ENCODE peak calls at places on chromosomes 6 and 20, in ten cellular contexts. F, V, P, E, K, Q, B, D, H and N are unnamed samples. For H3K9me3, the result is how much of the 10 kb centered on the place peaks cover.

GRCh38 chr20:6819599-6819998 is 52.1 kb downstream of the BMP2 start:
- DNase-seq in F (no peak), Q (no peak), P (peak), H (no peak), K (no peak), D (no peak), V (no peak), B (no peak), E (peak), N (no peak)

GRCh38 chr6:31513456-31514165 is 15.2 kb upstream of the MCCD1 start:
- DNase-seq in E (no peak), B (no peak), V (no peak), P (no peak), H (peak), F (no peak), D (no peak), K (no peak), Q (no peak), N (no peak)

GRCh38 chr6:157867981-157868380 is 44.9 kb downstream of the SNX9 start:
- DNase-seq in F (no peak), H (no peak), B (no peak), P (no peak), Q (no peak), V (no peak), K (no peak), D (no peak), E (no peak), N (no peak)

GRCh38 chr6:29757701-29758293 is 34.6 kb downstream of the HLA-F start:
- DNase-seq in K (no peak), Q (no peak), D (no peak), B (no peak), V (no peak), F (no peak), P (no peak), E (no peak), H (no peak), N (no peak)

GRCh38 chr6:93017213-93017612 is 402.1 kb downstream of the EPHA7 start:
- DNase-seq in F (no peak), E (peak), B (no peak), P (no peak), Q (no peak), D (no peak), V (no peak), K (no peak), H (no peak), N (no peak)

GRCh38 chr20:61812771-61813485 is 252.8 kb downstream of the TAF4 start:
- DNase-seq in E (no peak), H (no peak), P (no peak), F (no peak), K (no peak), D (no peak), V (peak), Q (no peak), B (no peak), N (no peak)

GRCh38 chr6:109916759-109917158 is 61.4 kb upstream of the GPR6 start:
- DNase-seq in Q (no peak), K (no peak), D (no peak), B (no peak), P (no peak), E (no peak), V (no peak), F (no peak), H (no peak), N (no peak)

GRCh38 chr20:46132705-46133120 is 14.6 kb downstream of the CD40 start:
- DNase-seq in K (peak), F (peak), Q (peak), V (peak), D (peak), E (peak), P (peak), H (peak), B (no peak), N (peak)

GRCh38 chr6:36701401-36701991 is 3.9 kb downstream of the RAB44 start:
- DNase-seq in H (no peak), F (no peak), D (no peak), Q (no peak), K (no peak), V (no peak), E (no peak), P (peak), B (no peak), N (no peak)

GRCh38 chr6:123967900-123968299 is 164.2 kb downstream of the NKAIN2 start:
- DNase-seq in B (no peak), F (no peak), K (no peak), Q (no peak), E (no peak), H (no peak), P (peak), D (no peak), V (no peak), N (no peak)

GRCh38 chr20:55014766-55015165 is 539.4 kb downstream of the DOK5 start:
- DNase-seq in D (no peak), K (no peak), F (no peak), B (no peak), V (no peak), H (no peak), P (no peak), Q (no peak), E (no peak), N (no peak)

GRCh38 chr20:10219452-10219791 is 792 bp downstream of the SNAP25 start:
- DNase-seq in H (peak), P (peak), Q (peak), B (no peak), D (no peak), K (peak), V (peak), F (peak), E (peak), N (peak)

GRCh38 chr20:31595654-31596411 is 9.3 kb upstream of the ID1 start:
- DNase-seq in K (peak), V (peak), H (no peak), B (no peak), E (peak), P (peak), D (peak), Q (no peak), F (peak), N (no peak)

GRCh38 chr6:42120895-42121865 is 21.2 kb downstream of the C6orf132 start:
- DNase-seq in E (no peak), P (no peak), D (no peak), K (no peak), V (peak), F (no peak), B (no peak), Q (peak), H (no peak), N (no peak)

GRCh38 chr6:144878577-144878976 is 593.4 kb downstream of the UTRN start:
- DNase-seq in V (no peak), P (no peak), H (no peak), Q (no peak), D (no peak), E (no peak), B (no peak), F (no peak), K (no peak), N (no peak)

GRCh38 chr20:3380228-3381070 is 27.0 kb downstream of the DNAAF9 start:
- DNase-seq in Q (no peak), D (no peak), V (no peak), B (no peak), E (no peak), K (no peak), F (no peak), P (no peak), H (no peak), N (no peak)

GRCh38 chr20:31869942-31870702 is at the start of the genes DUSP15 and TTLL9:
- DNase-seq in K (peak), P (peak), F (peak), V (peak), H (no peak), Q (no peak), D (no peak), E (peak), B (no peak), N (no peak)

GRCh38 chr6:112618796-112619195 is 271.7 kb downstream of the RFPL4B start:
- DNase-seq in P (no peak), K (no peak), H (no peak), V (no peak), F (no peak), D (no peak), B (no peak), E (peak), Q (no peak), N (no peak)

GRCh38 chr6:13097454-13097853 is 230.9 kb downstream of the TBC1D7 start:
- DNase-seq in H (no peak), D (no peak), V (no peak), B (no peak), F (peak), Q (no peak), P (no peak), E (no peak), K (no peak), N (no peak)

GRCh38 chr6:64428186-64428585 is 792.6 kb downstream of the PHF3 start:
- DNase-seq in H (no peak), P (no peak), Q (no peak), D (no peak), V (no peak), B (no peak), K (no peak), E (no peak), F (no peak), N (no peak)

GRCh38 chr20:32457476-32457986 is 99.4 kb downstream of the ASXL1 start:
- DNase-seq in Q (no peak), P (peak), V (peak), E (peak), B (no peak), K (no peak), H (no peak), F (peak), D (no peak), N (no peak)

GRCh38 chr6:169212436-169212835 is 41.2 kb downstream of the THBS2 start:
- DNase-seq in P (no peak), K (no peak), H (no peak), F (no peak), V (no peak), E (no peak), Q (no peak), D (no peak), B (no peak), N (no peak)

GRCh38 chr6:4727671-4728435 is 48.4 kb upstream of the CDYL start:
- DNase-seq in F (no peak), D (no peak), V (no peak), P (no peak), H (no peak), Q (no peak), K (no peak), E (peak), B (no peak), N (no peak)

GRCh38 chr6:20933057-20933792 is 399.0 kb downstream of the CDKAL1 start:
- DNase-seq in K (no peak), B (no peak), F (no peak), H (no peak), P (no peak), E (no peak), V (no peak), D (no peak), Q (no peak), N (no peak)

GRCh38 chr6:135784493-135784892 is 67.0 kb upstream of the PDE7B start:
- DNase-seq in H (no peak), Q (no peak), V (no peak), K (no peak), F (no peak), D (no peak), E (no peak), B (no peak), P (no peak), N (no peak)

GRCh38 chr20:64254571-64255360 is 782 bp upstream of the PCMTD2 start:
- DNase-seq in D (peak), F (no peak), Q (peak), B (no peak), E (no peak), P (no peak), H (no peak), K (no peak), V (no peak), N (no peak)

GRCh38 chr6:144320746-144321145 is 35.6 kb downstream of the UTRN start:
- DNase-seq in B (no peak), D (no peak), P (no peak), H (no peak), Q (no peak), V (no peak), E (no peak), K (no peak), F (no peak), N (no peak)

GRCh38 chr20:5400164-5400762 is 83.5 kb upstream of the PROKR2 start:
- DNase-seq in F (peak), V (no peak), K (no peak), E (peak), H (no peak), Q (no peak), D (no peak), B (no peak), P (no peak), N (no peak)

GRCh38 chr20:53162251-53162835 is 190.2 kb downstream of the TSHZ2 start:
- DNase-seq in Q (peak), F (peak), E (peak), D (peak), B (no peak), V (no peak), K (peak), P (peak), H (no peak), N (no peak)

GRCh38 chr6:2868637-2869379 is 27.1 kb upstream of the SERPINB1 start:
- DNase-seq in P (no peak), B (no peak), E (no peak), F (no peak), K (no peak), V (no peak), D (no peak), Q (no peak), H (no peak), N (no peak)

GRCh38 chr6:56547687-56548086 is 95.0 kb downstream of the DST start:
- DNase-seq in B (no peak), K (no peak), V (no peak), E (no peak), H (no peak), P (no peak), D (no peak), Q (no peak), F (no peak), N (no peak)
- H3K27ac ChIP-seq in B (no peak), K (peak), V (no peak), E (no peak), H (no peak), P (no peak), D (peak), Q (no peak), F (no peak), N (no peak)

DNA sequence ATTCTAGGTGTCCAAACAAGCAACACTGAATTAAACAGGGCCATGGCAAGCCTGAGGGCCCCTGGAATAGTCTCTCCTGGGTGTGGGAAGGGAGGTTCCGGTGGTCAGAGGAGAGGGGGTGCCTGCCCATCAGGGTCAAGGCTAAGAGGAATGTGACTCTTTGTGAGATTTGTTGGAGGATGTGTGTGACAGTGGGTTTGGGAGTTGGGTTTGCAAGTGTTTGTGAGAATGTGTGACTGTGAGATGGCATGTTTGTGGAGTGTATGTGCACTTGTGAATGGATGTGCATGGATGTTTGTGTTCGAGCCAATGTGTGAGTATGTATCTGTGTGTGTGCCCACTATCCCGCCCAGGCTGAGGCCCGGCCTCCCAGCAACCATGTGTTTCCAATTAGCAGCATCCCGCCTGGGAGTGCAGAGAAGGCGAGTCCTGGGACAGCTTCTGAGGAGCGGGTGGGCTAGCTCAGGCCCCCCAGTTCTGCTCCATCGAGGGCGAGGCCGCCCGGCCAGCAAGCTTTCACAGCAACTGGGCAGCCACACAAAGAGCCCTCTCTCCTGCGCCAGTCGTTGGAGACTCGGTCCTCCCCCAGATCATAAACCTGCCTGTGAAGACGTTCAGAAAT is 12.6 kb downstream of the FOXC1 start:
- DNase-seq in H (no peak), D (no peak), F (no peak), E (no peak), P (no peak), B (no peak), V (no peak), Q (no peak), K (peak), N (no peak)
- H3K9me3 ChIP-seq in H (under half), D (under half), F (under half), E (under half), P (under half), B (under half), V (under half), Q (under half), K (under half), N (under half)

DNA sequence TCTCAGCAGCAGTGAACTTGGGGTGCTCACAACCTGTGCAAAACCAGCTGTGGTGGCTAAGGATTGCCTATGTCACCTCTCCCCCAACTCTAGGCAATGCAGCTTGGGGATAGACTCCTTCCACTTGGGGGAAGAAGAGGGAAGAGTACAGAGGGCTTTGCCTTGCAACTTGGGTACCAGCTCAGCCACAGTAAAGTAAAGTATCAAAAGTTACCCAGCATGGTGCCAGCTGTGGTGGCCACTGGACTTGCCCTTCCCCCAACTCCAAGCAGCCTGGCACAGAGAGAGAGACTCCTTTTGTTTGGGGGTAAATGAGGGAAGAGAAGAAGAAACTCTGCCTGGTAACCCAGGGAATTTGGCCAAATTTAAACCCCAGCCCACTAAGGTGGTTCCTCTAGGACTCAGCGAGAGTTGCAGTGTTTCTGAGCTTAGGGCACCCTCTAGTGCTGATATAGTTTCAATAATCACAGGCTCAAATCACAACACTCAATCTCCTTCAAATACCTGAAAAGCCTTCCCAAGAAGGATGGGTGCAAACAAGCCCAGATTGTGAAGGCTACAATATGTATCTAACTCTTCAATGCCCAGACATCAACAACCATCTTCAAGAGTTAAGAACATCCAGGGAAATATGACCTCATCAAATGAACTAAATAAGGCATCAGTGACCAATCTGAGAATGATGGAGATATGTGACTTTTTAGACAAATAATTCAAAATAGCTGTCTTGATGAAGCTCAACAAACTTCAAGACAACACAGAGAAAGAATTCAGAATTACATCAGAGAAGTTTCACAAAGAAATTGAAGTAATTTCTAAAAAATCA is 7.6 kb upstream of the DEFB129 start:
- DNase-seq in Q (no peak), E (peak), V (no peak), B (no peak), P (peak), F (no peak), D (no peak), H (no peak), K (no peak), N (no peak)
- TF ChIP-seq CTCF in Q (no peak), E (peak), V (no peak), B (peak), P (peak), F (peak), D (no peak), H (no peak), K (no peak), N (no peak)

DNA sequence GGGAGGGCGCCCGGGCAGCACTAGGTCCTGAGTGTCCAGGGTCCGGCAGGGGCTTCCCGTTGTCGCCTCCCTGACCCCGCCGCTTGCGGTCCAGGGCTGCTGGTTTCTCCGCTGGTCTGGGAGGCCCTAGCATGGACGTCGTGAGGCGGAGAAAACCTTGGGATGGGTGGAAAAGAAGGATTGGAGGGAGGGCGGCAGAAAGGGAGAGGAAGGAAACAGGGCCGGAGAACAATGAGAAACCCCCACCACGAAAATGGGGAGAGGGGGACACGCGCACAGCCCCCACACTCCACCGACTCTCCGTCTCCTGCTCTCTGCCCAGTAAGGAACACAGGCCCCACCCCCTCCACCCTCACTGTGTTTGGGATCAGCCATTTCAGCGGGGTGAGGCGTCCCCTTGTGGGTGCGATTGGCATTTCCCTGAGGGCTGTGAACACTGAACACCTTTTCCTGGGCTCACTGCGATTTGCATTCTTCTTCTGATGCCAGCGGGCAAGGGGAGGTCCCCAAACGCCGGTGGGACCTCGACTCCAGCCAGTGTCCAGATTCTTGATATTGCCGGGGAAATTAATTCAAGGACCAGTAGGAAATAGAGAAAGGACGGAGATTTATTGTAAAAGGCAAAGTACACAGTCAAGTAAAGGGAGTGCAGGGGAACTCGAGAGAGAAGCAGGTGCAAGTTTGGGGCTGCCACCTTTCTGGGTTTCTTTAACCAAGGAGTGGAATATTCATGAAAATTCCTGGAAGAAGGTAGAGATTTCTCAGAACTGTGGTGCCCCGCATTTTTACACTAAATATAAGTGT is 3.3 kb upstream of the RAET1G start:
- DNase-seq in E (peak), Q (peak), H (peak), B (no peak), D (peak), V (peak), K (peak), P (peak), F (peak), N (peak)
- H3K27ac ChIP-seq in E (no peak), Q (peak), H (no peak), B (no peak), D (peak), V (peak), K (peak), P (no peak), F (peak), N (no peak)

GRCh38 chr6:131054392-131055250 is 8.4 kb downstream of the EPB41L2 start:
- DNase-seq in D (no peak), K (no peak), P (no peak), V (no peak), Q (no peak), B (no peak), F (no peak), H (no peak), E (no peak), N (no peak)
- H3K9me3 ChIP-seq in D (under half), K (under half), P (under half), V (under half), Q (under half), B (under half), F (under half), H (under half), E (under half), N (under half)

GRCh38 chr6:104483225-104483834 is 376.4 kb downstream of the HACE1 start:
- DNase-seq in B (no peak), E (peak), D (no peak), K (no peak), V (no peak), H (no peak), F (no peak), P (no peak), Q (no peak), N (no peak)
- TF ChIP-seq CTCF in B (no peak), E (peak), D (no peak), K (no peak), V (peak), H (no peak), F (peak), P (peak), Q (no peak), N (no peak)

GRCh38 chr6:74250161-74250560 is 554.2 kb downstream of the CD109 start:
- DNase-seq in D (no peak), H (no peak), P (no peak), Q (no peak), E (no peak), B (no peak), V (no peak), F (no peak), K (no peak), N (no peak)

GRCh38 chr6:74249658-74250057 is 553.7 kb downstream of the CD109 start:
- DNase-seq in K (no peak), P (no peak), D (no peak), H (no peak), B (peak), F (no peak), Q (no peak), E (no peak), V (no peak), N (no peak)

GRCh38 chr6:74253261-74253660 is 557.3 kb downstream of the CD109 start:
- DNase-seq in V (no peak), H (no peak), D (no peak), P (no peak), Q (no peak), E (no peak), F (no peak), B (no peak), K (no peak), N (no peak)

DNA sequence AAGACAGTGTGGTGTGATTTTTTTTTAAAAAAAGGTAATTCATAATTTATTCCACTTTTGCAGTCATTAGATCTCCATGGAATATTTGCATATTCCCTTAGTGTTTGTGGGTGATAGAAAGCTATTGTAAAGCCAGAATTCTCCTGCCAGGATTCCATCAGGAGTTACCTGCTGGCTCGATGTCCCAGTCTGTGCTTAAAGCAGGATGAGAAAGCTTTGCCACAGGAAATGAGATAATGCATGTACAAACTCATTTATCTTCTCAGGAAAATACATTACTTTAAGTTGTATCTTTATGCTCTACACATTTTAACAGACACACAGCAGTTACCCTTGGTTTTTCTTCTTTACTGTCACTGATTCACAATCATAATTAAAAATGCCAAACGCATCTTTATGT is 553.0 kb downstream of the CD109 start:
- DNase-seq in E (no peak), B (no peak), K (no peak), Q (no peak), F (no peak), V (no peak), H (no peak), P (no peak), D (no peak), N (no peak)
- H3K27ac ChIP-seq in E (no peak), B (no peak), K (no peak), Q (no peak), F (no peak), V (no peak), H (no peak), P (no peak), D (no peak), N (no peak)